ENCODE peak calls at places on chromosomes 1 and 21, in eight cellular contexts. F is fibroblast of lung; X is CD8-positive, alpha-beta T cell; W is bronchial epithelial cell; J is A549; V is heart left ventricle; S is GM06990; G is fibroblast of the aortic adventitia. K is an unnamed sample.

GRCh38 chr1:12616709-12617373 is 1.2 kb downstream of the DHRS3 start:
- DNase-seq in F (no peak), X (no peak), S (no peak), V (no peak), G (no peak), J (no peak), W (no peak), K (no peak)

GRCh38 chr1:108877858-108878257 is 1.1 kb downstream of the GPSM2 start:
- DNase-seq in G (peak), X (no peak), W (peak), F (peak), S (no peak), V (no peak), J (no peak), K (no peak)

GRCh38 chr1:179175011-179175934 is 54.2 kb downstream of the ABL2 start:
- DNase-seq in X (no peak), S (no peak), G (peak), F (peak), V (no peak), J (peak), W (peak), K (peak)

GRCh38 chr1:205523891-205524793 is 19.7 kb downstream of the CDK18 start:
- DNase-seq in G (peak), S (no peak), V (peak), X (peak), F (peak), W (peak), J (peak), K (no peak)

GRCh38 chr1:229905031-229905545 is 161.9 kb upstream of the GALNT2 start:
- DNase-seq in J (no peak), F (no peak), X (no peak), V (no peak), G (no peak), S (no peak), W (no peak), K (no peak)

GRCh38 chr1:37905624-37906196 is 41.1 kb downstream of the INPP5B start:
- DNase-seq in W (no peak), S (no peak), V (no peak), J (no peak), X (no peak), G (no peak), F (no peak), K (no peak)

GRCh38 chr1:8370046-8370881 is 52.4 kb downstream of the SLC45A1 start:
- DNase-seq in X (no peak), F (peak), W (no peak), V (no peak), S (no peak), J (no peak), G (no peak), K (no peak)

GRCh38 chr1:8858112-8858668 is 20.3 kb downstream of the ENO1 start:
- DNase-seq in G (peak), V (peak), J (no peak), X (no peak), S (no peak), W (peak), F (peak), K (no peak)

GRCh38 chr1:206925116-206925736 is 3.5 kb upstream of the FCMR start:
- DNase-seq in X (peak), W (no peak), F (no peak), S (peak), V (no peak), G (no peak), J (peak), K (no peak)

GRCh38 chr1:188218289-188218688 is 1389.5 kb downstream of the PLA2G4A start:
- DNase-seq in W (no peak), F (no peak), V (no peak), J (no peak), X (no peak), G (no peak), S (no peak), K (no peak)

GRCh38 chr1:12140016-12140415 is 26.8 kb upstream of the TNFRSF1B start:
- DNase-seq in J (no peak), G (no peak), S (no peak), W (no peak), V (no peak), F (no peak), X (no peak), K (no peak)

GRCh38 chr1:246162560-246162959 is 344.5 kb downstream of the SMYD3 start:
- DNase-seq in S (no peak), G (no peak), X (no peak), F (no peak), J (no peak), W (peak), V (no peak), K (no peak)

GRCh38 chr1:236530959-236531358 is 7.2 kb downstream of the LGALS8 start:
- DNase-seq in G (no peak), F (no peak), J (no peak), V (no peak), X (no peak), S (no peak), W (no peak), K (no peak)

GRCh38 chr1:46645815-46646214 is 22.3 kb downstream of the ATPAF1 start:
- DNase-seq in V (no peak), S (no peak), X (no peak), J (no peak), F (no peak), W (no peak), G (no peak), K (no peak)

GRCh38 chr1:41529621-41530395 is 45.3 kb upstream of the EDN2 start:
- DNase-seq in F (no peak), J (no peak), G (no peak), X (no peak), S (no peak), W (no peak), V (no peak), K (no peak)

GRCh38 chr1:40314721-40315238 is 2.3 kb downstream of the COL9A2 start:
- DNase-seq in F (peak), G (no peak), V (no peak), W (no peak), S (no peak), J (no peak), X (no peak), K (no peak)

GRCh38 chr21:38244407-38244787 is 12.4 kb upstream of the KCNJ15 start:
- DNase-seq in S (no peak), W (no peak), F (peak), J (no peak), G (no peak), X (no peak), V (no peak), K (no peak)

GRCh38 chr1:156814571-156815260 is 1.9 kb downstream of the SH2D2A start:
- DNase-seq in S (no peak), G (no peak), X (no peak), F (no peak), V (no peak), W (peak), J (no peak), K (no peak)

GRCh38 chr1:160621633-160622413 is 25.0 kb downstream of the SLAMF1 start:
- DNase-seq in J (no peak), S (no peak), G (no peak), W (no peak), X (no peak), F (no peak), V (no peak), K (no peak)

GRCh38 chr1:156560585-156561163 is 11.7 kb downstream of the IQGAP3 start:
- DNase-seq in F (no peak), G (no peak), J (no peak), V (no peak), S (no peak), W (no peak), X (no peak), K (no peak)

GRCh38 chr1:165419839-165420238 is 25.1 kb downstream of the RXRG start:
- DNase-seq in G (no peak), F (no peak), X (no peak), J (no peak), S (no peak), W (no peak), V (no peak), K (no peak)

GRCh38 chr1:17010601-17011438 is 908 bp downstream of the ATP13A2 start:
- DNase-seq in G (peak), W (no peak), F (peak), J (no peak), S (no peak), X (no peak), V (peak), K (no peak)

GRCh38 chr21:42218836-42219605 is at the start of gene ABCG1:
- DNase-seq in F (peak), X (no peak), J (no peak), S (peak), V (peak), W (no peak), G (no peak), K (no peak)

GRCh38 chr1:17134036-17134435 is 14.8 kb upstream of the PADI2 start:
- DNase-seq in X (no peak), S (no peak), W (no peak), V (no peak), J (no peak), G (no peak), F (no peak), K (no peak)

GRCh38 chr1:38046333-38046883 is at the start of gene POU3F1:
- DNase-seq in F (no peak), G (no peak), J (no peak), W (no peak), X (no peak), V (no peak), S (no peak), K (no peak)

GRCh38 chr21:21612446-21612845 is 614.2 kb downstream of the NCAM2 start:
- DNase-seq in F (peak), V (no peak), J (no peak), W (peak), X (no peak), G (peak), S (no peak), K (no peak)

GRCh38 chr1:53656062-53656915 is 82.7 kb downstream of the GLIS1 start:
- DNase-seq in F (peak), V (no peak), W (no peak), S (no peak), X (no peak), G (peak), J (no peak), K (peak)

GRCh38 chr1:42081475-42081874 is 71.7 kb upstream of the GUCA2B start:
- DNase-seq in W (no peak), X (no peak), J (no peak), V (no peak), S (no peak), F (no peak), G (no peak), K (no peak)

GRCh38 chr1:226553594-226554279 is 5.2 kb downstream of the STUM start:
- DNase-seq in V (no peak), G (no peak), X (no peak), F (no peak), S (no peak), W (no peak), J (no peak), K (no peak)

GRCh38 chr1:20361805-20362381 is 71.2 kb downstream of the VWA5B1 start:
- DNase-seq in G (peak), S (no peak), J (peak), V (peak), F (peak), W (peak), X (no peak), K (no peak)

GRCh38 chr1:61491497-61491896 is 233.4 kb downstream of the TM2D1 start:
- DNase-seq in F (peak), S (no peak), V (no peak), W (no peak), X (no peak), G (peak), J (no peak), K (no peak)

GRCh38 chr21:32256873-32257620 is 21.8 kb downstream of the MIS18A start:
- DNase-seq in S (no peak), X (no peak), G (peak), V (peak), J (peak), F (peak), W (peak), K (peak)

GRCh38 chr1:64755356-64755755 is 10.5 kb downstream of the RAVER2 start:
- DNase-seq in S (no peak), F (no peak), G (peak), W (no peak), J (no peak), X (no peak), V (no peak), K (no peak)
- H3K4me3 ChIP-seq in S (no peak), F (no peak), G (no peak), W (no peak), J (no peak), X (no peak), V (no peak), K (no peak)

DNA sequence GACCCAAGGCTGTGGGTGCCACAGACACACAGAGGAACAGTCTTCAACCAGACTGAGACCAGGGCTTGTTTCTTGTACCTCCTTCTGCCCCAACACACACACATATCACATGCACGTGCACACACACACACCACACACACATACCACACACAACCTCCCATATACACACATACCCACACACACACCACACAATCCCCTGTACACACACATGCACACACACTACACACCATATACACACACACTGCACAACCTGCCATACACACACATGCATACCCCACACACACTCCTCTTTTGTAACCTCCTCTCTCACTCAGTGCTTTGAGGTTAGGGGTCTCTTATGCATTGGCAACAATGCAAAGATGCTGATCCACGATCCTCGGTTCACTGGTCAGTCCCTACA is 217.0 kb downstream of the AJAP1 start:
- DNase-seq in V (no peak), S (no peak), F (no peak), J (no peak), G (no peak), X (no peak), W (no peak), K (no peak)
- TF ChIP-seq CTCF in V (no peak), S (no peak), F (no peak), J (no peak), G (no peak), X (no peak), W (no peak), K (no peak)

GRCh38 chr1:163275222-163275621 is 46.5 kb upstream of the NUF2 start:
- DNase-seq in S (no peak), F (peak), J (peak), V (no peak), G (peak), W (peak), X (no peak), K (no peak)

GRCh38 chr1:163267962-163268361 is 53.8 kb upstream of the NUF2 start:
- DNase-seq in V (no peak), W (no peak), G (no peak), S (no peak), J (no peak), F (peak), X (no peak), K (no peak)

GRCh38 chr1:163278602-163279001 is 43.2 kb upstream of the NUF2 start:
- DNase-seq in F (no peak), X (no peak), S (no peak), V (no peak), J (no peak), W (no peak), G (no peak), K (no peak)

DNA sequence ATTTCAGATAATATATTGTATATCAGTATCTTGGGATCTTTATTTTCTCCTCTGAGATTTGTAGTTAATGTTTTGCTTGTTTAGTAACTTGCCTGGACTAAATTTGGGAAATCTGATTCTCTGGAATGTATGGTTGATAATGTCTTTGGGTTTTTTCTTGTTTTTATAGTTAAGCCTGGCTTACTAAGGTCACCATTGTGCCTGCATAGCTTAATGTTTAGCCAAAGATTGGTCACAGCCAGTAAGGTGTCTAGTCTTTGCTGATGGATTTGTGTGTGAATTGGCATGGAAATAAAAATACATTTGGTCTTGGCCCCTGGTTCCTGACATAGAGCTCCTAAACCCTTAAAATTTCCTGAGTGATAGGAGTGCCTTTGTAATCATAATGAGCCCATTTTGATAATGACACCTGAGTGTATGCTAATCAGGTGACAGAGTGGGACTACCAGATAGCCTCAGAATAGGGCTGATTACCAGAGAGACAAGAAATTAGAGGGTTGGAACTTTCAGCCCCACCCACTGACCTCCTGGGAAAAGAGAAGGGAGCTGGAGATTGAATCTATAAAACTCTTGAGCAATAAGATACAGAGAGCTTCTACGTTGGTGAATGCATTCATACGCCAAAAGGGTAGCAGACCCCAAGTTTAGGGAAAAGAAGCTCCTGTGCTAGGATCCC is 47.9 kb upstream of the NUF2 start:
- DNase-seq in W (no peak), X (no peak), S (no peak), G (no peak), J (no peak), F (no peak), V (no peak), K (no peak)
- H3K4me3 ChIP-seq in W (no peak), X (no peak), S (no peak), G (no peak), J (no peak), F (no peak), V (no peak), K (no peak)

DNA sequence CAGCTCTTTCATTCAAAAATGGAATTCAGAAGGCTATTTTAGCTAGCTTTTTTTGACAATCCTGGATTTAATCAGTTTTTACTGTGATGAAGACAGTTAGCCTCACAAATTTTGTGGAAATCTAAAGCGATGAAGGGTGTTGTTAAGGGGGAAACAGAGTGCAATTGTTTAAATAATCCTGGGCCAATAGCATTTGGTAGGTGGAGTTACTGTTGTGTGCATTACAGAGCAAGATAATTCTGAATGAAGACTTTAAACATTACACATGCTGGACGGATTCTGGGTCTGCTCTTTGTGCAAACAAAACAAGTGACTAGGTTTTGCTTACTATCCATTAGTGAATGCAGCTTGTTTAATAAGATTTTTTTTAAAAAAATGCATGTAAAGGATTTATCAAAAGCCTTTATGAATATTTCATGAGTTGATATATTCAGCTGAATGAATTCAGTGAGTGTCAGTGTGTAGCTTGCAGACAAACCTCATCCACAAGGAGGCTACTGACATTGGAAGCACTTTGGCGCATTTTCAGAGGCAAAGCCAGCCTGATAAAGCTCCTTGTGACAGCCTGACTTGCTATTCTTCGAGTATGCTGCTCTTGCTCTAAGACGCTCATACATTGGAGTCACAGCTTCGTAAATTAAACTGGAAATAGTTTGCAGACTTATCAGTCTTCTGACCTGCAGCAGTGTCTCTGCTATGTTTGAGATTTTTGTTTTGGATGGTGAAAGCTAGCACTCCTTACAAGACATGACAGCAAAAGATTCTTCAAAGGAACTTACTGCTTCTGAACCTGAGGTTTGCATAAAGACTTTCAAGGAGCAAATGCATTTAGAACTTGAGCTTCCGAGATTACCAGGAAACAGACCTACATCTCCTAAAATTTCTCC is 199.7 kb downstream of the PDE4B start:
- DNase-seq in J (peak), F (peak), G (peak), V (no peak), W (no peak), X (no peak), S (no peak), K (no peak)
- TF ChIP-seq CTCF in J (peak), F (peak), G (no peak), V (no peak), W (no peak), X (no peak), S (no peak), K (no peak)

GRCh38 chr1:87127581-87127980 is 201.1 kb upstream of the LMO4 start:
- DNase-seq in G (no peak), S (no peak), J (no peak), V (no peak), X (no peak), F (no peak), W (no peak), K (no peak)

GRCh38 chr1:87129038-87129437 is 199.6 kb upstream of the LMO4 start:
- DNase-seq in G (no peak), W (peak), X (no peak), J (no peak), S (no peak), F (no peak), V (no peak), K (no peak)

GRCh38 chr1:87131809-87132663 is 196.6 kb upstream of the LMO4 start:
- DNase-seq in X (peak), J (peak), G (peak), V (peak), S (peak), F (peak), W (peak), K (no peak)

GRCh38 chr1:87130437-87130836 is 198.2 kb upstream of the LMO4 start:
- DNase-seq in G (no peak), F (no peak), W (no peak), J (no peak), X (no peak), S (no peak), V (no peak), K (no peak)

GRCh38 chr1:87129606-87130005 is 199.1 kb upstream of the LMO4 start:
- DNase-seq in F (no peak), G (no peak), X (no peak), J (no peak), V (peak), S (no peak), W (no peak), K (no peak)
- H3K4me3 ChIP-seq in F (no peak), G (no peak), X (no peak), J (no peak), V (peak), S (no peak), W (no peak), K (no peak)

GRCh38 chr1:199550384-199551067 is 477.0 kb upstream of the NR5A2 start:
- DNase-seq in V (no peak), F (peak), S (no peak), J (no peak), W (no peak), G (peak), X (no peak), K (no peak)
- TF ChIP-seq CTCF in V (no peak), F (peak), S (no peak), J (no peak), W (no peak), G (peak), X (no peak), K (peak)

K was measured in AG09309.